ENCODE peak calls at places on chromosome 15, in four cellular contexts. One of them, this sample, is unnamed.

GRCh38 chr15:30985081-30985531 is 6.3 kb downstream of the MTMR10 start:
- DNase-seq in GM12878: no peak
- DNase-seq in HepG2: no peak
- DNase-seq in K562: no peak
- DNase-seq in this sample: no peak

GRCh38 chr15:58543664-58544335 is 112.0 kb downstream of the LIPC start:
- DNase-seq in GM12878: no peak
- DNase-seq in HepG2: no peak
- DNase-seq in K562: no peak
- DNase-seq in this sample: no peak

GRCh38 chr15:100730129-100730528 is 127.7 kb downstream of the ASB7 start:
- DNase-seq in GM12878: no peak
- DNase-seq in HepG2: no peak
- DNase-seq in K562: peak; percentile 2
- DNase-seq in this sample: no peak

GRCh38 chr15:27958911-27959598 is 140.1 kb downstream of the OCA2 start:
- DNase-seq in GM12878: no peak
- DNase-seq in HepG2: no peak
- DNase-seq in K562: no peak
- DNase-seq in this sample: no peak

GRCh38 chr15:93210995-93211394 is 122.0 kb upstream of the RGMA start:
- DNase-seq in GM12878: no peak
- DNase-seq in HepG2: no peak
- DNase-seq in K562: no peak
- DNase-seq in this sample: no peak

GRCh38 chr15:72824112-72824511 is 40.6 kb upstream of the ADPGK start:
- DNase-seq in GM12878: no peak
- DNase-seq in HepG2: no peak
- DNase-seq in K562: no peak
- DNase-seq in this sample: no peak

GRCh38 chr15:45377630-45378148 is 655 bp downstream of the GATM start:
- DNase-seq in GM12878: no peak
- DNase-seq in HepG2: no peak
- DNase-seq in K562: no peak
- DNase-seq in this sample: peak; percentile 52

GRCh38 chr15:34241376-34242350 is 16.8 kb downstream of the EMC4 start:
- DNase-seq in GM12878: no peak
- DNase-seq in HepG2: peak; percentile 34
- DNase-seq in K562: peak; percentile 37
- DNase-seq in this sample: peak; percentile 56

GRCh38 chr15:99564221-99565030 is 1.4 kb upstream of the MEF2A start:
- DNase-seq in GM12878: peak; percentile 50
- DNase-seq in HepG2: peak; percentile 36
- DNase-seq in K562: no peak
- DNase-seq in this sample: no peak

DNA sequence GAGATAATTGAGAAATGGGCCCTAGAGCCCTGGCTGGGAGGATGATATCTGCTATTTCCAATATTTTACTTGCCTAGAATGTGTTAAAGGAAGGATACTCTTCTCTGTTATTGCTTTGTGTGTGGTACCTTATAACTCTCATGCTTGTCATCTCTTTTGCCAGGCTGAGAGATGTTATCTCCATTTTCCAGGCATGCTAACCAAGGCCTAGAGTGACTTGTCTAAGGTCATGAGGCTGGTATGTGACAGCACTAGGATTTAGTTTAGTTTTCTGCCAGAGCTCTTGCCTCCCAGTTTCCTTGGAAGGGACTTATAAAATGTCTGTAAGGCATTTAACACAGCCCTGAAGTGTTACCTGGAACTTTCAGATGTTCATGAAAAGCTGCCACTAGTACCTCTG is 1.4 kb downstream of the CLK3 start:
- DNase-seq in GM12878: no peak
- DNase-seq in HepG2: no peak
- DNase-seq in K562: no peak
- DNase-seq in this sample: no peak
- H4K20me1 ChIP-seq in GM12878: peaks cover 31% of the 10 kb centered on the region
- H4K20me1 ChIP-seq in HepG2: peaks cover 56% of the 10 kb centered on the region
- H4K20me1 ChIP-seq in K562: peaks cover 56% of the 10 kb centered on the region
- H4K20me1 ChIP-seq in this sample: peaks cover 22% of the 10 kb centered on the region

GRCh38 chr15:40809051-40809450 is 1.8 kb upstream of the DNAJC17 start:
- DNase-seq in GM12878: no peak
- DNase-seq in HepG2: no peak
- DNase-seq in K562: no peak
- DNase-seq in this sample: no peak

GRCh38 chr15:40806672-40807027 is 239 bp upstream of the ZFYVE19 start:
- DNase-seq in GM12878: no peak
- DNase-seq in HepG2: no peak
- DNase-seq in K562: no peak
- DNase-seq in this sample: no peak

GRCh38 chr15:40807888-40808194 is 568 bp upstream of the DNAJC17 start:
- DNase-seq in GM12878: no peak
- DNase-seq in HepG2: no peak
- DNase-seq in K562: no peak
- DNase-seq in this sample: no peak

GRCh38 chr15:40803688-40804087 is 3.2 kb upstream of the ZFYVE19 start:
- DNase-seq in GM12878: no peak
- DNase-seq in HepG2: no peak
- DNase-seq in K562: peak; percentile 33
- DNase-seq in this sample: no peak

GRCh38 chr15:40807028-40807887 is at the start of the genes DNAJC17 and ZFYVE19:
- DNase-seq in GM12878: peak; percentile 93
- DNase-seq in HepG2: peak; percentile 96
- DNase-seq in K562: peak; percentile 90
- DNase-seq in this sample: peak; percentile 100
- TF ChIP-seq REST in GM12878: peak; percentile 13
- TF ChIP-seq REST in HepG2: no peak
- TF ChIP-seq REST in K562: peak; percentile 40
- TF ChIP-seq REST in this sample: no peak

DNA sequence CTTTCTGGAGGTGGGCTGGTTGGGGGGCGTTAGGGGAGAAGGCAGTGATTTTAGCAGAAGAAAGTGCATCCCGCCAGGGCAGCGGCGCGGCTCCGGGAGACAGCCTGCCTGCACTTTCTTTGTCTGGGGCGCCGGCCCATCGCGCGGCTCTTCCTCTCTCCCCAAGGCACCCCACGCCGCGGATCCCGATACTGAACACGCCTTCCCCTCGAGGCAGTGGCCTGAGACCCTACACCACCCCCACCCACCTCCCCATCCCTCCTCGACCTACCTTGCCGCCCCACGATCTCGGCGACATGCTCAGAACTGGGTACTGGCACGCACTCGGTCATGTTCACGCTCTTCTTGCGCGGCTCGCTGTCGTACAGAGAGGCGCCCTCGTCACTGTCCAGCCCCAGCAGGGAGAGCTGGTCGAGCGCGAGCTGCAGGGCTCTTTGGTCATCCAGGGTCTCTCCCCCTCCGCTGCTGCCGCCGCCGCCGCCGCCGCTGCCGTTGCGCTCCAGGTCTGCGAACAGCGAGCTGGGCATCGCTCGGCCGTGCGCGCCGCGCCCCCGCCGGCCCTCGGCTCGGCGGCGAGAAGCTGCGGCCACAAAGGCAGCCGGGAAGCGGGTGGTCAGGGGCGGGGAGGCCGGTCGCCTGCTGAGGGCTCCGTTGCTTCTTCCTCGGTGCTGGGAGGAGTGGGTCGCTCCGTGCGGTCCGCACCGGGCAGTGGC is 483 bp downstream of the MEX3B start:
- DNase-seq in GM12878: no peak
- DNase-seq in HepG2: no peak
- DNase-seq in K562: no peak
- DNase-seq in this sample: peak; percentile 48
- TF ChIP-seq CREB1 in GM12878: no peak
- TF ChIP-seq CREB1 in HepG2: no peak
- TF ChIP-seq CREB1 in K562: no peak
- TF ChIP-seq CREB1 in this sample: no peak

GRCh38 chr15:81869161-81869928 is 176.5 kb downstream of the MEX3B start:
- DNase-seq in GM12878: no peak
- DNase-seq in HepG2: no peak
- DNase-seq in K562: no peak
- DNase-seq in this sample: no peak
- H4K20me1 ChIP-seq in GM12878: no peaks in the 10 kb centered on the region
- H4K20me1 ChIP-seq in HepG2: no peaks in the 10 kb centered on the region
- H4K20me1 ChIP-seq in K562: no peaks in the 10 kb centered on the region
- H4K20me1 ChIP-seq in this sample: peaks cover 3% of the 10 kb centered on the region

GRCh38 chr15:86645861-86646393 is 566.3 kb downstream of the AGBL1 start:
- DNase-seq in GM12878: no peak
- DNase-seq in HepG2: no peak
- DNase-seq in K562: no peak
- DNase-seq in this sample: peak; percentile 21
- TF ChIP-seq REST in GM12878: no peak
- TF ChIP-seq REST in HepG2: no peak
- TF ChIP-seq REST in K562: no peak
- TF ChIP-seq REST in this sample: no peak

GRCh38 chr15:40787991-40788390 is 18.2 kb downstream of the C15orf62 start:
- DNase-seq in GM12878: no peak
- DNase-seq in HepG2: no peak
- DNase-seq in K562: no peak
- DNase-seq in this sample: peak; percentile 37

GRCh38 chr15:40785814-40786213 is 16.0 kb downstream of the C15orf62 start:
- DNase-seq in GM12878: no peak
- DNase-seq in HepG2: no peak
- DNase-seq in K562: no peak
- DNase-seq in this sample: no peak

GRCh38 chr15:40787344-40787841 is 17.6 kb downstream of the C15orf62 start:
- DNase-seq in GM12878: no peak
- DNase-seq in HepG2: no peak
- DNase-seq in K562: no peak
- DNase-seq in this sample: peak; percentile 94

GRCh38 chr15:40785158-40785557 is 15.4 kb downstream of the C15orf62 start:
- DNase-seq in GM12878: no peak
- DNase-seq in HepG2: no peak
- DNase-seq in K562: no peak
- DNase-seq in this sample: peak; percentile 28

GRCh38 chr15:40782609-40783227 is 12.9 kb downstream of the C15orf62 start:
- DNase-seq in GM12878: no peak
- DNase-seq in HepG2: peak; percentile 62
- DNase-seq in K562: peak; percentile 57
- DNase-seq in this sample: peak; percentile 81
- TF ChIP-seq CREB1 in GM12878: no peak
- TF ChIP-seq CREB1 in HepG2: no peak
- TF ChIP-seq CREB1 in K562: no peak
- TF ChIP-seq CREB1 in this sample: no peak

GRCh38 chr15:60347480-60348069 is 50.2 kb downstream of the ANXA2 start:
- DNase-seq in GM12878: no peak
- DNase-seq in HepG2: no peak
- DNase-seq in K562: no peak
- DNase-seq in this sample: no peak

GRCh38 chr15:60346653-60347052 is 51.1 kb downstream of the ANXA2 start:
- DNase-seq in GM12878: no peak
- DNase-seq in HepG2: no peak
- DNase-seq in K562: no peak
- DNase-seq in this sample: no peak

GRCh38 chr15:60345616-60346015 is 52.2 kb downstream of the ANXA2 start:
- DNase-seq in GM12878: no peak
- DNase-seq in HepG2: no peak
- DNase-seq in K562: no peak
- DNase-seq in this sample: no peak

GRCh38 chr15:60344987-60345386 is 52.8 kb downstream of the ANXA2 start:
- DNase-seq in GM12878: no peak
- DNase-seq in HepG2: no peak
- DNase-seq in K562: no peak
- DNase-seq in this sample: no peak

GRCh38 chr15:60346077-60346476 is 51.7 kb downstream of the ANXA2 start:
- DNase-seq in GM12878: no peak
- DNase-seq in HepG2: no peak
- DNase-seq in K562: no peak
- DNase-seq in this sample: no peak
- H4K20me1 ChIP-seq in GM12878: no peaks in the 10 kb centered on the region
- H4K20me1 ChIP-seq in HepG2: no peaks in the 10 kb centered on the region
- H4K20me1 ChIP-seq in K562: no peaks in the 10 kb centered on the region
- H4K20me1 ChIP-seq in this sample: peaks cover 2% of the 10 kb centered on the region

GRCh38 chr15:75201609-75202250 is at the start of gene C15orf39:
- DNase-seq in GM12878: no peak
- DNase-seq in HepG2: peak; percentile 33
- DNase-seq in K562: peak; percentile 92
- DNase-seq in this sample: peak; percentile 69
- TF ChIP-seq REST in GM12878: no peak
- TF ChIP-seq REST in HepG2: peak; percentile 58
- TF ChIP-seq REST in K562: peak; percentile 62
- TF ChIP-seq REST in this sample: no peak

DNA sequence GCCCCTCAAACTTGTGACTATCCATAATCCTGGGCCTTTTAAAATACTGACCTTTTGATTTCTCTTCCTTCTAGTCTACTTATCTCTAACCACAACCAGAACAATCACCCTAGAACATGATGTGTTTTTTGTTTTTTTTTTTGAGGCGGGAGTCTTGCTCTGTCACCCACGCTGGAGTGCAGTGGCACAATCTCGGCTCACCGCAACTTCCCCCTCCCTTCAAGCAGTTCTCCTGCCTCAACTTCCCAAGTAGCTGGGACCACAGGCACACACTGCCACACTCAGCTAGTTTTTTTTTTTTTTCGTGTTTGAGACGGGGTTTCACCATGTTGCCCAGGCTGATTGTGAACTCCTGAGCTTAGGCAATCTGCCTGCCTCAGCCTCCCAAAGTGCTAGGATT is 25.1 kb downstream of the VPS39 start:
- DNase-seq in GM12878: no peak
- DNase-seq in HepG2: no peak
- DNase-seq in K562: no peak
- DNase-seq in this sample: no peak
- TF ChIP-seq CREB1 in GM12878: no peak
- TF ChIP-seq CREB1 in HepG2: no peak
- TF ChIP-seq CREB1 in K562: no peak
- TF ChIP-seq CREB1 in this sample: no peak

DNA sequence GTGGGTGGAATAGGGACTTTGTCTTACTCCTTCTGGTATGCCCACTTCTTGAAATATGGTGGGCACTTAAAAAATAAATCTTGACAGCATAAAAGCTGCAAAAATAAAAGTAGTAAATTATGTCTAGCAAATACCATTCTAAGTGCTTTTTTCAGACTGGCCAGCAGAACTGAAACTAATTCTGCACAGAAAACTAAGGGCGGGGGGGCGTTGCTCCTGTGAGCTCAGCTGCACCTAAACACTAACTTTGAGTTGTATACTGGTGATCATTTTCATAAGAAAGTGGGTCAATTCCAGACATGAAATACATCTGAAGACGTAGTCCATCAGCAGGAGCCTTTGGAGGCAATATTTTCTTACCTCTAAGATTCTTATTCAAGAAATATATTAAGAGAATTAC is 114.8 kb downstream of the WDR76 start:
- DNase-seq in GM12878: no peak
- DNase-seq in HepG2: no peak
- DNase-seq in K562: no peak
- DNase-seq in this sample: no peak
- H4K20me1 ChIP-seq in GM12878: no peaks in the 10 kb centered on the region
- H4K20me1 ChIP-seq in HepG2: no peaks in the 10 kb centered on the region
- H4K20me1 ChIP-seq in K562: no peaks in the 10 kb centered on the region
- H4K20me1 ChIP-seq in this sample: no peaks in the 10 kb centered on the region

This sample was measured in GM23338.